ENCODE peak calls at places on chromosomes 4 and X, in ten cellular contexts. A is CD4-positive, CD25-positive, alpha-beta regulatory T cell; S is fibroblast of lung; G is right cardiac atrium; C is cardiac muscle cell; I is CD8-positive, alpha-beta memory T cell; R is tibial nerve; J is mammary epithelial cell; N is PC-3; P is uterus. U is an unnamed sample. For H3K9me3, the result is how much of the 10 kb centered on the place peaks cover.

GRCh38 chrX:38896724-38897298 is 95.6 kb downstream of the MID1IP1 start:
- DNase-seq in A (no peak), S (no peak), G (no peak), C (no peak), I (no peak), R (no peak), J (no peak), N (no peak), P (no peak), U (no peak)

GRCh38 chr4:78057135-78057599 is at the start of gene FRAS1:
- DNase-seq in A (peak), S (peak), G (peak), C (peak), I (no peak), R (no peak), J (peak), N (peak), P (peak), U (no peak)

GRCh38 chr4:87423313-87424031 is 1.1 kb downstream of the NUDT9 start:
- DNase-seq in A (peak), S (peak), G (no peak), C (no peak), I (no peak), R (no peak), J (peak), N (no peak), P (no peak), U (no peak)

GRCh38 chrX:40755291-40756249 is 20.2 kb upstream of the MED14 start:
- DNase-seq in A (no peak), S (no peak), G (peak), C (peak), I (no peak), R (no peak), J (no peak), N (no peak), P (no peak), U (no peak)

GRCh38 chr4:25487155-25487554 is 110.1 kb downstream of the ANAPC4 start:
- DNase-seq in A (no peak), S (no peak), G (no peak), C (no peak), I (no peak), R (no peak), J (no peak), N (no peak), P (no peak), U (no peak)

GRCh38 chrX:69018416-69019072 is 146.7 kb downstream of the PJA1 start:
- DNase-seq in A (no peak), S (no peak), G (peak), C (peak), I (no peak), R (no peak), J (no peak), N (no peak), P (no peak), U (no peak)

GRCh38 chr4:48862661-48863060 is 31.8 kb downstream of the OCIAD1 start:
- DNase-seq in A (no peak), S (no peak), G (no peak), C (no peak), I (no peak), R (no peak), J (no peak), N (no peak), P (no peak), U (no peak)

GRCh38 chr4:6674500-6675149 is 19.1 kb upstream of the S100P start:
- DNase-seq in A (peak), S (peak), G (no peak), C (peak), I (peak), R (no peak), J (peak), N (peak), P (no peak), U (peak)

GRCh38 chr4:73729534-73730165 is 10.7 kb upstream of the CXCL8 start:
- DNase-seq in A (peak), S (peak), G (peak), C (peak), I (no peak), R (peak), J (peak), N (peak), P (peak), U (no peak)

GRCh38 chr4:183658362-183659028 is 490 bp downstream of the RWDD4 start:
- DNase-seq in A (peak), S (no peak), G (peak), C (peak), I (no peak), R (no peak), J (peak), N (peak), P (no peak), U (no peak)

GRCh38 chr4:89249716-89250361 is 57.8 kb downstream of the GPRIN3 start:
- DNase-seq in A (no peak), S (no peak), G (no peak), C (no peak), I (no peak), R (no peak), J (no peak), N (no peak), P (no peak), U (no peak)

GRCh38 chrX:151754042-151754419 is 19.5 kb downstream of the CNGA2 start:
- DNase-seq in A (no peak), S (peak), G (no peak), C (peak), I (no peak), R (no peak), J (peak), N (peak), P (no peak), U (no peak)

GRCh38 chr4:8176547-8177399 is 18.2 kb upstream of the ABLIM2 start:
- DNase-seq in A (peak), S (peak), G (peak), C (peak), I (peak), R (no peak), J (peak), N (peak), P (no peak), U (peak)

GRCh38 chr4:148355442-148356123 is 86.6 kb downstream of the NR3C2 start:
- DNase-seq in A (peak), S (no peak), G (peak), C (no peak), I (no peak), R (no peak), J (no peak), N (no peak), P (no peak), U (no peak)

GRCh38 chr4:112234952-112235609 is 3.5 kb downstream of the AP1AR start:
- DNase-seq in A (peak), S (peak), G (peak), C (peak), I (peak), R (peak), J (peak), N (peak), P (peak), U (peak)

GRCh38 chr4:39526283-39526682 is 956 bp downstream of the UGDH start:
- DNase-seq in A (no peak), S (peak), G (no peak), C (no peak), I (no peak), R (no peak), J (no peak), N (peak), P (no peak), U (no peak)

GRCh38 chr4:135941671-135942070 is 1590.6 kb downstream of the PCDH18 start:
- DNase-seq in A (no peak), S (no peak), G (no peak), C (no peak), I (no peak), R (no peak), J (no peak), N (no peak), P (no peak), U (no peak)

GRCh38 chr4:1233641-1234277 is 15.2 kb downstream of the CTBP1 start:
- DNase-seq in A (no peak), S (peak), G (peak), C (peak), I (no peak), R (peak), J (no peak), N (no peak), P (peak), U (no peak)

GRCh38 chr4:148831945-148832344 is 389.7 kb upstream of the NR3C2 start:
- DNase-seq in A (no peak), S (peak), G (no peak), C (peak), I (no peak), R (no peak), J (peak), N (peak), P (no peak), U (no peak)

GRCh38 chr4:7753931-7754465 is 185.7 kb downstream of the AFAP1 start:
- DNase-seq in A (no peak), S (no peak), G (peak), C (no peak), I (no peak), R (no peak), J (no peak), N (peak), P (no peak), U (no peak)

GRCh38 chr4:120155287-120155686 is 88.6 kb upstream of the MAD2L1 start:
- DNase-seq in A (no peak), S (peak), G (no peak), C (no peak), I (no peak), R (no peak), J (no peak), N (no peak), P (no peak), U (no peak)

GRCh38 chr4:48445704-48446103 is 37.4 kb upstream of the SLC10A4 start:
- DNase-seq in A (peak), S (peak), G (no peak), C (peak), I (no peak), R (no peak), J (no peak), N (peak), P (no peak), U (no peak)

GRCh38 chrX:20623448-20623847 is 356.7 kb upstream of the RPS6KA3 start:
- DNase-seq in A (no peak), S (peak), G (no peak), C (no peak), I (no peak), R (no peak), J (peak), N (peak), P (no peak), U (no peak)

DNA sequence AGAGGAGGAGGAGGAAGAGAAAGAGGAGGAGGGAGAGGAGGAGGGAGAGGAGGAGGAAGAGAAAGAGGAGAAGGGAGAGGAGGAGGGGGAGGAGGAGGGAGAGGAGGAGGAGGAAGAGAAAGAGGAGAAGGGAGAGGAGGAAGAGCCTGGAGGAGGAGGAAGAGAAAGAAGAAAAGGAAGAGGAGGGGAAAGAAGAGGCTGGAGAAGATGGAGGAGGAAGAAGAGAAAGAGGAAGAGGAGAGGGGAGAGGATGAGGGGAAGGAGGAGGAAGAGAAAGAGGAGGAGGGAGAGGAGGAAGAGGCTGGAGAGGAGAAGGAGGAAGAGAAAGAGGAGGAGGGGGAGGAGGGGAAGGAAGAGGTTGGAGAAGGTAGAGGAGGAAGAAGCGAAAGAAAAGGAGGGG is 46.0 kb upstream of the SHOX start:
- DNase-seq in A (no peak), S (no peak), G (no peak), C (no peak), I (no peak), R (no peak), J (no peak), N (no peak), P (no peak), U (no peak)
- H3K9me3 ChIP-seq in A (under half), S (under half), G (under half), C (under half), I (under half), R (under half), J (under half), N (under half), P (under half), U (under half)

GRCh38 chrX:65630771-65631170 is 36.7 kb upstream of the MSN start:
- DNase-seq in A (no peak), S (no peak), G (no peak), C (no peak), I (no peak), R (no peak), J (no peak), N (no peak), P (no peak), U (no peak)
- H3K9me3 ChIP-seq in A (under half), S (under half), G (under half), C (under half), I (under half), R (under half), J (under half), N (under half), P (under half), U (under half)

GRCh38 chrX:119340606-119341205 is 58.4 kb upstream of the SLC25A43 start:
- DNase-seq in A (no peak), S (no peak), G (no peak), C (no peak), I (no peak), R (no peak), J (no peak), N (no peak), P (no peak), U (no peak)

DNA sequence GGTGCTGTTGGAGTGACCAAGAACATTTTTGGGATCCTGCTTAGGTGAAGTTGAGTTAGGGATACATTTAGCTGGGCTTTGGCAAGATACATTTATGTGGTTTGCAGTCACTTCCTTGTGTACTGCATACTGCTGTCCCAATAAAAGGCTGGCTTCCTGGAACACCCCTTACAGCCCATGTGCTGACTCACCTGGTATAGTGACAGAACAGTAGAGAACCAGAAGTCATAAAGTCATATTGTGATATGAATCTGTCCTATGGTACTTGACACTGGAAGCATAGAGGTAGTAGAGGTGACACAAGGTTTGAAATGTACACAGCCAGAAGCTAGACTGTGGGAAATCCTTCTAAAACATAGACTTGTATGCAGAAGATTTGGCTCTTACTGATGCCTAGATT is 55.3 kb upstream of the SLC25A43 start:
- DNase-seq in A (peak), S (no peak), G (no peak), C (no peak), I (no peak), R (no peak), J (peak), N (peak), P (no peak), U (no peak)
- H3K9me3 ChIP-seq in A (under half), S (under half), G (under half), C (under half), I (under half), R (under half), J (under half), N (under half), P (under half), U (under half)

GRCh38 chr4:147233-147632 is 22.9 kb downstream of the ZNF718 start:
- DNase-seq in A (no peak), S (no peak), G (no peak), C (no peak), I (no peak), R (no peak), J (no peak), N (no peak), P (no peak), U (no peak)
- H3K9me3 ChIP-seq in A (half or more), S (under half), G (under half), C (under half), I (under half), R (under half), J (under half), N (under half), P (under half), U (half or more)

DNA sequence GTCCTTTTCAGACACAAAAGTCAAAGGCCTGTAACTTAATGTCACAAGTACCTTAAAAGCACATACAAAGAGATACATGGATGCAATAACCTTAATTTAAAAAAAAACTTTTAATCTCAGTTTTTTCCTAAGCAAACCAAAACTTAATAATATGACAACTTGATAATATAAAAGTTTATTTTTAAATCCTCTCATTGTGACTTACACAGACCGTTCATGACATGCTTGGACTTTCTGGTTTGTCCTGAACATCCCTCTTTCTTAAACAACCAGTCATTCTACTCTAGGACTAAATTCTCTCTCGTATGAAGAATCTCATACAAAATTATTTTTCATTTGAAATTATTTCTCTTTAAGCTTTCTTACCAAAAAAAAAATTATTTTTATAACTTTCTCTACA is 43.1 kb upstream of the CYP2U1 start:
- DNase-seq in A (no peak), S (no peak), G (no peak), C (no peak), I (no peak), R (no peak), J (no peak), N (no peak), P (no peak), U (no peak)
- H3K9me3 ChIP-seq in A (under half), S (under half), G (under half), C (under half), I (under half), R (under half), J (under half), N (under half), P (under half), U (under half)

DNA sequence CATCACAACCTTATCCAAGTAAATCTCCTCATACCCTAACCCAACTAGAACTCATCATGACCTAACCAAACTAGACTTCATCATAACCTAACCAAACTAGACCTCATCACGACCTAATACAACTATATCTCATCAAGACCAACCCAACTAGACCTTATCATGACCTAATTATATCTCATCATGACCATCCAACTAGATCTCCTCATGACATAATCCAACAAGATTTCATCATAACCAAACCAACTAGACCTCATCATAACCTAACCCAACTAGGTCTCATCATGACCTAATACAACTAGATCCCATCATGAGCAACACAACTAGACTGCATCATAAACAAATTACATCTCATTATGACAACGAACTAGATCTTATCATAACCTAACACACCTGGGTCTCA is 86.4 kb downstream of the DHRSX start:
- DNase-seq in A (no peak), S (no peak), G (no peak), C (no peak), I (no peak), R (no peak), J (no peak), N (no peak), P (no peak), U (no peak)
- H3K9me3 ChIP-seq in A (under half), S (under half), G (under half), C (under half), I (under half), R (under half), J (under half), N (under half), P (under half), U (under half)

U was measured in CD8-positive, alpha-beta T cell.